ENCODE peak calls at places on chromosome 13, in six cellular contexts. Z is cardiac muscle cell, R is PC-3, D is psoas muscle, I is ascending aorta, Y is DND-41. N is an unnamed sample.
A peak's percentile ranks its signal among the peaks of the same experiment; 100 is the strongest.

GRCh38 chr13:44396963-44397580 is 23.4 kb downstream of the SERP2 start:
- DNase-seq in Z (peak; percentile 86), I (no peak), Y (no peak), R (no peak), D (peak; percentile 72), N (peak; percentile 61)

GRCh38 chr13:19632915-19633339 is 532 bp upstream of the MPHOSPH8 start:
- DNase-seq in R (no peak), Z (no peak), D (no peak), Y (no peak), I (no peak), N (no peak)

GRCh38 chr13:36297259-36297599 is 385 bp downstream of the CCDC169 start:
- DNase-seq in Z (peak; percentile 45), D (no peak), R (peak; percentile 15), I (no peak), Y (no peak), N (no peak)

GRCh38 chr13:83666126-83666525 is 216.1 kb downstream of the SLITRK1 start:
- DNase-seq in Y (no peak), D (no peak), R (no peak), I (no peak), Z (no peak), N (no peak)

GRCh38 chr13:100536643-100537180 is 51.9 kb downstream of the GGACT start:
- DNase-seq in R (no peak), I (no peak), Y (no peak), D (no peak), Z (no peak), N (no peak)

GRCh38 chr13:30698023-30698422 is 37.3 kb upstream of the ALOX5AP start:
- DNase-seq in D (no peak), Y (no peak), I (no peak), R (no peak), Z (peak; percentile 54), N (peak; percentile 81)

GRCh38 chr13:27830010-27830409 is 37.7 kb downstream of the GSX1 start:
- DNase-seq in Y (peak; percentile 46), Z (peak; percentile 51), D (peak; percentile 58), R (peak; percentile 57), I (no peak), N (no peak)

GRCh38 chr13:46176756-46177155 is 5.2 kb downstream of the LCP1 start:
- DNase-seq in Y (peak; percentile 33), I (no peak), D (no peak), R (no peak), Z (no peak), N (no peak)

GRCh38 chr13:35882722-35883497 is 248.3 kb downstream of the DCLK1 start:
- DNase-seq in D (no peak), Z (no peak), I (no peak), Y (no peak), R (peak; percentile 35), N (peak; percentile 45)

GRCh38 chr13:72657379-72657778 is 70.0 kb downstream of the MZT1 start:
- DNase-seq in I (no peak), Y (no peak), R (no peak), D (no peak), Z (no peak), N (no peak)

GRCh38 chr13:80132741-80133601 is 208.0 kb downstream of the SPRY2 start:
- DNase-seq in R (peak; percentile 45), Y (no peak), Z (peak; percentile 85), I (no peak), D (peak; percentile 73), N (peak; percentile 76)

GRCh38 chr13:74306496-74306895 is 172.3 kb upstream of the KLF12 start:
- DNase-seq in R (peak; percentile 4), D (no peak), I (no peak), Y (no peak), Z (peak; percentile 18), N (peak; percentile 23)

GRCh38 chr13:80547885-80548284 is 207.0 kb upstream of the SPRY2 start:
- DNase-seq in D (no peak), I (no peak), Z (peak; percentile 83), R (no peak), Y (no peak), N (peak; percentile 37)

GRCh38 chr13:114113961-114114360 is 18.5 kb downstream of the RASA3 start:
- DNase-seq in R (no peak), D (no peak), Y (no peak), Z (no peak), I (no peak), N (no peak)

GRCh38 chr13:64640002-64640401 is 2590.1 kb downstream of the PCDH9 start:
- DNase-seq in I (no peak), Y (no peak), R (peak; percentile 59), Z (no peak), D (no peak), N (no peak)

GRCh38 chr13:41456768-41457588 is at the start of gene RGCC:
- DNase-seq in D (peak; percentile 79), Y (no peak), I (peak; percentile 70), R (peak; percentile 56), Z (peak; percentile 43), N (peak; percentile 61)

GRCh38 chr13:19817510-19818158 is 34.9 kb upstream of the PSPC1 start:
- DNase-seq in D (no peak), I (no peak), Z (no peak), R (no peak), Y (no peak), N (no peak)

GRCh38 chr13:76711515-76712182 is 174.6 kb downstream of the KCTD12 start:
- DNase-seq in I (no peak), Y (no peak), Z (peak; percentile 98), D (no peak), R (peak; percentile 46), N (peak; percentile 77)

GRCh38 chr13:108096301-108096700 is 119.0 kb downstream of the LIG4 start:
- DNase-seq in D (no peak), Y (no peak), R (peak; percentile 75), I (no peak), Z (no peak), N (no peak)

GRCh38 chr13:41496420-41497234 is 39.3 kb downstream of the RGCC start:
- DNase-seq in I (no peak), Z (no peak), D (no peak), Y (no peak), R (no peak), N (peak; percentile 43)

GRCh38 chr13:38514575-38514974 is 164.9 kb downstream of the UFM1 start:
- DNase-seq in Y (no peak), D (no peak), R (no peak), I (no peak), Z (no peak), N (no peak)

GRCh38 chr13:59734393-59734792 is 429.3 kb downstream of the DIAPH3 start:
- DNase-seq in D (no peak), R (no peak), I (no peak), Z (no peak), Y (no peak), N (no peak)

GRCh38 chr13:37319041-37319443 is 213.6 kb upstream of the CSNK1A1L start:
- DNase-seq in Y (no peak), R (no peak), Z (no peak), I (no peak), D (no peak), N (no peak)

GRCh38 chr13:46032341-46032740 is 20.2 kb downstream of the ZC3H13 start:
- DNase-seq in Y (no peak), Z (peak; percentile 51), I (no peak), D (no peak), R (no peak), N (no peak)

GRCh38 chr13:27339299-27339698 is 68.7 kb downstream of the RASL11A start:
- DNase-seq in I (no peak), R (peak; percentile 71), D (no peak), Z (peak; percentile 72), Y (peak; percentile 24), N (peak; percentile 28)

GRCh38 chr13:73782781-73783180 is 351.4 kb downstream of the KLF12 start:
- DNase-seq in R (no peak), I (no peak), D (no peak), Z (no peak), Y (no peak), N (no peak)

GRCh38 chr13:74287672-74288169 is 153.5 kb upstream of the KLF12 start:
- DNase-seq in Z (peak; percentile 81), R (peak; percentile 40), Y (peak; percentile 86), I (peak; percentile 47), D (peak; percentile 77), N (peak; percentile 80)

DNA sequence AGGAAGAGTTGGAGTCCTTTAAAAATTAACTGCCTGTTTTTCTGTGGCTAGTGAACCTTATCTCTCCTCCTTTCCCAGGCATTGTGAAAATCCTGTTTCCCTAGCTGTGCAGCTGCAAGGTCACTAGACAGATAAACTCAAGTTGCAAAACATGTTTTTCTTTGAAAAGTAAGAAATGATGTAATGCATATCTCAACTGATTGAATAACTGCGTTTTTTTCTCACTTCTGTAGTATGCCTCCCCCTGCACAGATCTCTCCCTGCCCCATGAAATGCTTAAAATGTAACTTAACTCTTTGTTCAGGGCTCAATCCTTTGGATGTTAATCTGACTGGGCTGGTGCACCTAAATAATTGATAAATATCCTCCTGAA is 27.7 kb upstream of the CYSLTR2 start:
- DNase-seq in Z (peak; percentile 93), Y (peak; percentile 56), R (no peak), I (no peak), D (no peak), N (peak; percentile 86)
- H3K27ac ChIP-seq in Z (no peak overlapping the region), Y (peak overlapping the region; percentile 93), R (no peak overlapping the region), I (no peak overlapping the region), D (no peak overlapping the region), N (peak overlapping the region; percentile 96)

GRCh38 chr13:43044720-43045301 is 21.4 kb downstream of the DNAJC15 start:
- DNase-seq in Y (no peak), R (no peak), Z (no peak), D (no peak), I (no peak), N (no peak)
- H3K4me3 ChIP-seq in Y (no peak overlapping the region), R (no peak overlapping the region), Z (no peak overlapping the region), D (no peak overlapping the region), I (no peak overlapping the region), N (no peak overlapping the region)

DNA sequence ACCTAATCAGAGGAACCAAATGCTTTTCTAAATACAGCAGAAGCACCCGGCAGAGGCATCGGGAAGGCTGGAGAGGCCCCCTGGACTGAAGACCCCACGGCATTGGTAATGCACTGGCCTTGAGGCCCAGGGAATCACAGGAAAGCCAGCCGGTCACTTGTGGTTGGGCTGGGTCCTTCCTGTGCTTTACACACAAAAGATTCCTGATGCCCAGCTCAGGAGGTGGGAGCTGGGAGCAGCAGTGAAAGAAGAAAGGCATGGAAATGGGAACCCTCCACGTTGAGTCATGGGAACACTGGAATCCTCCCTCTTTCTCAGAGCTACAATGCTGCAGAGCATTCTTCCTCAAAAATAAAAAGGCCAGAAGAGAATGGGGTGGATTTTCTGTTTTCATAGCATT is 126.4 kb downstream of the TNFRSF19 start:
- DNase-seq in R (no peak), I (no peak), Z (no peak), D (no peak), Y (no peak), N (no peak)
- H3K27ac ChIP-seq in R (no peak overlapping the region), I (no peak overlapping the region), Z (no peak overlapping the region), D (no peak overlapping the region), Y (no peak overlapping the region), N (no peak overlapping the region)

DNA sequence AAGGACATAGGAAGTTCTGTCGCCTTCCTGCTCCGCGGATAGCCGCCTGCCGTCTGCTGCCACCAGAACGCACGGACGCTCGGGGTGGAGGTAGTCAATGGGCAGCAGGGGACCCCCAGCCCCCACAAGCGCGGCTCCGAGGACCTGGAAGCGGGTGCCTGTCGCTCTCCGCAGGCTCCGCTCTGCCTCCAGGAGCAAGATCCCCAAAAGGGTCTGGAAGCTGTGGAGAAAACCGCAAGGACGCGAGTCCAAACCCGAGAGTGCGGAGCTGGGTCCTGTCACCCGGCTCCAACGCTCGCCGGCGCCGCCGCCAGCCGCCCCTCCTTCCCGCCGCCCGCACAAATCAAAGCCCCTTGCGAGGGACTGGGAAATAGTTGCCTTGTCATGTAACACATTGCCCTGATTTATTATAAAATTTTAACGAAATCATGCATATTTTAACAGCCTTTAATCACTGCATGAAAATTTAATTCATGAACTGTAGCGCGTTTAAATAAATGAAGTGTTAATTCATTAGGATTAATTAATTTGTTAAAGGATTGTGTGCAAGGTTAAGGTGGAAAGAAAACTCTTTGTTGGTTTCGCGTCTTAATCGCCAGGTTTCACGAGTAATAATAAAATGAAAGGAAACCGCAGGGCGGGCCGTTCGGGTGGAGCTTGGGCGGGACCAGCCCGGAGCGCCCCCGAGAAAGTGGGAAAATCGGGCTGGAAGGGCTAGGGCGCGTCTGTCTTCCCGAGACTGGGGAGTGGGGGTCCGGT is 5.5 kb upstream of the POU4F1 start:
- DNase-seq in R (no peak), D (no peak), Z (no peak), I (no peak), Y (no peak), N (no peak)
- H3K4me3 ChIP-seq in R (no peak overlapping the region), D (peak overlapping the region; percentile 61), Z (peak overlapping the region; percentile 39), I (peak overlapping the region; percentile 63), Y (no peak overlapping the region), N (peak overlapping the region; percentile 47)

N was measured in brain microvascular endothelial cell.